ENCODE peak calls at places on chromosomes 6 and 20, in seven cellular contexts. Z, G, O, V, T, D and F are unnamed samples.
A peak's percentile ranks its signal among the peaks of the same experiment; 100 is the strongest.

GRCh38 chr20:40706977-40707582 is 18.0 kb upstream of the MAFB start:
- DNase-seq in Z (peak; percentile 41), G (no peak), D (no peak), T (no peak), O (no peak), V (no peak), F (no peak)

GRCh38 chr6:19410477-19410876 is 426.7 kb upstream of the ID4 start:
- DNase-seq in D (no peak), V (no peak), Z (no peak), O (no peak), G (no peak), T (no peak), F (no peak)

GRCh38 chr6:10136636-10137035 is 278.2 kb downstream of the TFAP2A start:
- DNase-seq in O (no peak), G (no peak), T (no peak), D (no peak), Z (no peak), V (no peak), F (no peak)

GRCh38 chr6:16698988-16699868 is 62.0 kb downstream of the ATXN1 start:
- DNase-seq in V (no peak), T (no peak), G (no peak), O (no peak), Z (no peak), D (no peak), F (no peak)

GRCh38 chr6:142387997-142388815 is 86.4 kb downstream of the ADGRG6 start:
- DNase-seq in G (no peak), Z (peak; percentile 67), T (no peak), V (no peak), O (no peak), D (peak; percentile 30), F (no peak)

GRCh38 chr6:87277123-87277522 is 45.3 kb upstream of the SMIM8 start:
- DNase-seq in O (no peak), V (no peak), D (no peak), T (no peak), G (no peak), Z (peak; percentile 40), F (no peak)

GRCh38 chr6:137792160-137793033 is 74.7 kb upstream of the TNFAIP3 start:
- DNase-seq in G (no peak), Z (no peak), V (no peak), D (no peak), T (no peak), O (no peak), F (no peak)

GRCh38 chr6:28948782-28949486 is 25.1 kb upstream of the TRIM27 start:
- DNase-seq in G (no peak), D (no peak), T (no peak), V (no peak), Z (no peak), O (no peak), F (no peak)

GRCh38 chr20:51412991-51413471 is 129.5 kb downstream of the NFATC2 start:
- DNase-seq in T (no peak), Z (peak; percentile 11), G (no peak), O (no peak), D (no peak), V (no peak), F (no peak)